ENCODE peak calls at places on chromosomes 5 and 9, in eight cellular contexts. D is neural progenitor cell, P is OCI-LY7, X is PC-3, M is SK-N-SH, G is HCT116, R is GM23248, W is MM.1S. N is an unnamed sample. For H3K36me3, the result is how much of the 10 kb centered on the place peaks cover.

GRCh38 chr9:78314953-78315870 is 18.3 kb downstream of the PSAT1 start:
- DNase-seq in D (no peak), P (no peak), X (no peak), M (no peak), G (no peak), R (peak), W (no peak), N (no peak)

GRCh38 chr9:121169094-121169601 is 32.5 kb downstream of the RAB14 start:
- DNase-seq in D (no peak), P (peak), X (peak), M (peak), G (no peak), R (peak), W (no peak), N (peak)

GRCh38 chr5:147508711-147509040 is 1.2 kb downstream of the DPYSL3 start:
- DNase-seq in D (no peak), P (no peak), X (no peak), M (no peak), G (no peak), R (peak), W (no peak), N (no peak)

GRCh38 chr5:78320461-78320860 is 26.0 kb upstream of the AP3B1 start:
- DNase-seq in D (peak), P (peak), X (peak), M (peak), G (peak), R (peak), W (peak), N (peak)

GRCh38 chr5:72210913-72211670 is 103.8 kb downstream of the MAP1B start:
- DNase-seq in D (no peak), P (no peak), X (peak), M (no peak), G (no peak), R (peak), W (no peak), N (no peak)

GRCh38 chr9:87711857-87712800 is 13.8 kb upstream of the CTSL start:
- DNase-seq in D (no peak), P (no peak), X (no peak), M (peak), G (no peak), R (peak), W (no peak), N (peak)

GRCh38 chr5:31104775-31105174 is 88.7 kb upstream of the CDH6 start:
- DNase-seq in D (no peak), P (no peak), X (no peak), M (no peak), G (no peak), R (no peak), W (no peak), N (no peak)

GRCh38 chr5:162786234-162786633 is 651.2 kb upstream of the CCNG1 start:
- DNase-seq in D (no peak), P (no peak), X (peak), M (no peak), G (no peak), R (no peak), W (no peak), N (no peak)

GRCh38 chr5:177132504-177133118 is 962 bp upstream of the NSD1 start:
- DNase-seq in D (peak), P (no peak), X (no peak), M (peak), G (no peak), R (peak), W (no peak), N (peak)

GRCh38 chr5:31361234-31361633 is 167.7 kb downstream of the CDH6 start:
- DNase-seq in D (no peak), P (no peak), X (peak), M (peak), G (no peak), R (peak), W (no peak), N (no peak)

GRCh38 chr5:82386576-82386975 is 108.4 kb upstream of the RPS23 start:
- DNase-seq in D (no peak), P (no peak), X (no peak), M (no peak), G (no peak), R (no peak), W (no peak), N (no peak)

GRCh38 chr9:12464910-12465512 is 228.2 kb upstream of the TYRP1 start:
- DNase-seq in D (peak), P (peak), X (peak), M (peak), G (no peak), R (peak), W (peak), N (peak)

GRCh38 chr5:95986937-95987520 is 25.4 kb upstream of the ELL2 start:
- DNase-seq in D (no peak), P (no peak), X (no peak), M (no peak), G (no peak), R (no peak), W (no peak), N (no peak)

GRCh38 chr9:7055201-7055903 is 297.6 kb downstream of the KDM4C start:
- DNase-seq in D (no peak), P (no peak), X (no peak), M (no peak), G (no peak), R (no peak), W (no peak), N (no peak)

GRCh38 chr5:69484891-69485290 is 7.7 kb upstream of the OCLN start:
- DNase-seq in D (no peak), P (no peak), X (no peak), M (no peak), G (no peak), R (peak), W (no peak), N (no peak)

GRCh38 chr9:134937566-134938345 is 20.0 kb upstream of the FCN1 start:
- DNase-seq in D (no peak), P (peak), X (no peak), M (no peak), G (no peak), R (no peak), W (no peak), N (no peak)

GRCh38 chr9:5773324-5773999 is 59.5 kb downstream of the ERMP1 start:
- DNase-seq in D (peak), P (no peak), X (no peak), M (no peak), G (no peak), R (no peak), W (no peak), N (peak)
- H3K36me3 ChIP-seq in D (under half), P (half or more), X (under half), M (half or more), G (half or more), R (half or more), W (under half), N (under half)

DNA sequence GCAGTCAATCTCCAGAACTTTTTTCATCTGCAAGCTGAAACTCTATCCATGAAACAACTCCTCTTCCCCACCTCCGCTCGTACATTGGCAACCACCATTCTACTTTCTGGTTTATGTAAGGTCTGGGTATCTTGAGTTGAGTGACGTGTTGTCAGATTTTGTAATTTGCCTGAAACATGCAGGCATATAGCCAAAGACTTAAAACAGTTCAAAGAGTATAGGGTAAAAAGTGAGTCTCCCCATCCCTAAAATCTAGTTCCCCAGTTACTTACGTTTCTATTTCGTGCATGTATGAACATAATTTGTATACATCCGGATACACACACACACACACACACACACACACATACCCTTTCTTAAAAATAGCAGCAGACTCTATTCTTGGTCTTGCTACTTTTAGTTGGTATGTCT is 868 bp downstream of the HSDL2 start:
- DNase-seq in D (no peak), P (peak), X (peak), M (peak), G (no peak), R (peak), W (no peak), N (no peak)
- TF ChIP-seq EZH2phosphoT487 in D (no peak), P (no peak), X (no peak), M (no peak), G (no peak), R (no peak), W (no peak), N (no peak)

DNA sequence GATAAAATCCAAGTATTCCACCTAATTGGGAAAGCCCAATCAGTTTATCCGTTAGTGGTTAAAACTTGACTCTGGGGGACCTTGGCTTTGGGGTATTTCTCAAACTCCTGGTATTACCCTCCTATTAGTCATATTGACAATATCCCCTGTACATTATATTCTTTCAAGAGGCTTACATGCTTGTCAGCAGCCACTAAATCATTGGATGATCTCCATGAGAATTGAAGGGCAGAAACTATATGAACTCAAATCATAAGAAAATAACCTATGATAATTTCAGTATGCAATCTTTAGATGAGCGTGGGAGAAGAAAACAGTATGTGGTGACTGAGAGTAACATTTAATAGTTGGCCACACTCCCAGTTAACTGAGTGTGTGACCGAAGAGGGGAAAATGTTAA is 58.8 kb downstream of the PUM3 start:
- DNase-seq in D (no peak), P (no peak), X (no peak), M (no peak), G (no peak), R (peak), W (no peak), N (no peak)
- H3K36me3 ChIP-seq in D (under half), P (half or more), X (under half), M (under half), G (half or more), R (under half), W (under half), N (under half)

DNA sequence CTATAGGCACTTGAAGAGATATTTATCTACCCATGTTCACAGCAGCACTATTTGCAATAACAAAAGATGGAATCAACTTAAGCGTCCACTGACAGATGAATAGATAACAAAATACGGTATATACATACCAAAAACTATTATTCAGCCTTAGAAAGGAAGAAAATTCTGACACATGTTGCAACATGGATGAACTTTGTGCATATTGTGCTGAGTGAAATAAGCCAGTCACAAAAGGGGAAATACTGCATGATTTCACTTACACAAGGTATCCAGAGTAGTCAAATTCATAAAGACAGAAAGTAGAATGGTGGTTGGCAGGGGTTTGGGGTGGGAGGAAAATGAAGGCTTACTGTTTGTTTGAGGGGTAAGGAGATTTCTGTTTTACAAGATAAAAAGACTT is 66.0 kb downstream of the FBN2 start:
- DNase-seq in D (no peak), P (no peak), X (no peak), M (no peak), G (no peak), R (no peak), W (no peak), N (no peak)
- TF ChIP-seq EZH2phosphoT487 in D (no peak), P (no peak), X (no peak), M (no peak), G (no peak), R (no peak), W (no peak), N (no peak)

DNA sequence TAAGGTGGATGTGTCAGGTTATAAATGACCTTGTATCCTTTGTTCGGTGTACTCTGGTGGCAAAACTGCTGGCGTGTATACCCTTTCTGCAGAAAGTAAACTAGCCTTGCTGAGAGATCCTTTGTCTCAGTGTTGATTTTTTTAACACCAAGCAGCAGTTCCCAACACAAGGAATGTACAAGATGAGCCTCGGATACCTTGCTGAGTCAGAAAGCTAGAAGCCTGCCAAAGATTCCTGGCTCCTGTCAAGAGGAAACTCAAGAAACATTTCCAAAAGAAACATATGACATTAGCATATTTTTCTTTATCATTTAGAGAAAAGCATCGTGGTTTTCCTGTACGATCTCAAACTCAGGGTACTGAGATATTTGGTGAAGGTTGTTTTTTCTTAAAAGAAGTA is 89.3 kb downstream of the ADAMTS16 start:
- DNase-seq in D (no peak), P (no peak), X (no peak), M (no peak), G (no peak), R (no peak), W (no peak), N (no peak)
- H3K36me3 ChIP-seq in D (under half), P (under half), X (under half), M (under half), G (under half), R (under half), W (under half), N (under half)

GRCh38 chr5:118060833-118061232 is 927.5 kb downstream of the DTWD2 start:
- DNase-seq in D (no peak), P (no peak), X (no peak), M (no peak), G (peak), R (no peak), W (no peak), N (peak)
- TF ChIP-seq EZH2phosphoT487 in D (no peak), P (no peak), X (no peak), M (no peak), G (no peak), R (no peak), W (no peak), N (no peak)

N was measured in GM23338.